ENCODE peak calls at places on chromosomes 16 and 17, in ten cellular contexts. T, X, J, R, K, Y, E, D, W and V are unnamed samples.

GRCh38 chr17:8785547-8786412 is 13.4 kb downstream of the MFSD6L start:
- DNase-seq in T (no peak), X (peak), J (peak), R (peak), K (peak), Y (peak), E (no peak), D (peak), W (peak), V (peak)

GRCh38 chr16:70770968-70771552 is 29.9 kb downstream of the VAC14 start:
- DNase-seq in T (no peak), X (peak), J (peak), R (peak), K (peak), Y (peak), E (no peak), D (peak), W (peak), V (peak)

GRCh38 chr17:40251576-40251975 is 32.5 kb downstream of the WIPF2 start:
- DNase-seq in T (no peak), X (no peak), J (peak), R (no peak), K (no peak), Y (peak), E (peak), D (peak), W (peak), V (no peak)

GRCh38 chr17:48374650-48375230 is 55.3 kb downstream of the SKAP1 start:
- DNase-seq in T (no peak), X (no peak), J (peak), R (no peak), K (peak), Y (peak), E (no peak), D (no peak), W (no peak), V (peak)

GRCh38 chr16:2514333-2515179 is 804 bp downstream of the ATP6V0C start:
- DNase-seq in T (peak), X (no peak), J (no peak), R (no peak), K (peak), Y (no peak), E (no peak), D (no peak), W (no peak), V (no peak)

GRCh38 chr17:31738067-31738466 is 121.0 kb downstream of the COPRS start:
- DNase-seq in T (no peak), X (no peak), J (no peak), R (no peak), K (no peak), Y (no peak), E (no peak), D (no peak), W (no peak), V (no peak)

GRCh38 chr16:7158481-7158880 is 174.2 kb upstream of the RBFOX1 start:
- DNase-seq in T (no peak), X (no peak), J (no peak), R (no peak), K (no peak), Y (no peak), E (no peak), D (no peak), W (no peak), V (no peak)

GRCh38 chr16:31177136-31177535 is 2.8 kb upstream of the FUS start:
- DNase-seq in T (peak), X (peak), J (no peak), R (no peak), K (peak), Y (no peak), E (peak), D (peak), W (peak), V (no peak)

GRCh38 chr16:3062553-3062952 is 2.9 kb upstream of the IL32 start:
- DNase-seq in T (no peak), X (no peak), J (no peak), R (no peak), K (no peak), Y (no peak), E (no peak), D (no peak), W (no peak), V (no peak)

GRCh38 chr16:212999-213398 is 16.2 kb downstream of the LUC7L start:
- DNase-seq in T (no peak), X (no peak), J (no peak), R (no peak), K (no peak), Y (no peak), E (no peak), D (no peak), W (no peak), V (no peak)

GRCh38 chr16:89283449-89283848 is 65.9 kb downstream of the ZNF778 start:
- DNase-seq in T (no peak), X (no peak), J (no peak), R (no peak), K (no peak), Y (no peak), E (no peak), D (no peak), W (no peak), V (no peak)

GRCh38 chr16:29745853-29746345 is at the start of gene C16orf54:
- DNase-seq in T (peak), X (peak), J (no peak), R (no peak), K (peak), Y (peak), E (no peak), D (no peak), W (no peak), V (peak)

GRCh38 chr17:55434721-55435120 is 13.1 kb upstream of the MMD start:
- DNase-seq in T (no peak), X (no peak), J (no peak), R (no peak), K (no peak), Y (no peak), E (no peak), D (no peak), W (peak), V (no peak)

GRCh38 chr17:38608648-38609047 is 2.9 kb upstream of the SRCIN1 start:
- DNase-seq in T (no peak), X (no peak), J (no peak), R (no peak), K (no peak), Y (no peak), E (no peak), D (no peak), W (no peak), V (no peak)

GRCh38 chr16:70804153-70804728 is 3.3 kb upstream of the VAC14 start:
- DNase-seq in T (no peak), X (no peak), J (no peak), R (no peak), K (no peak), Y (no peak), E (no peak), D (peak), W (no peak), V (no peak)

GRCh38 chr17:57408064-57408811 is 151.9 kb downstream of the MSI2 start:
- DNase-seq in T (no peak), X (peak), J (no peak), R (no peak), K (no peak), Y (peak), E (no peak), D (no peak), W (peak), V (peak)

GRCh38 chr17:30336369-30337171 is 2.7 kb upstream of the TMIGD1 start:
- DNase-seq in T (peak), X (peak), J (peak), R (no peak), K (peak), Y (peak), E (peak), D (peak), W (peak), V (no peak)

GRCh38 chr16:31393056-31393455 is at the start of gene ITGAD:
- DNase-seq in T (no peak), X (no peak), J (no peak), R (no peak), K (no peak), Y (no peak), E (no peak), D (no peak), W (no peak), V (no peak)

GRCh38 chr17:82114872-82115271 is 16.8 kb upstream of the FASN start:
- DNase-seq in T (no peak), X (no peak), J (no peak), R (no peak), K (no peak), Y (no peak), E (no peak), D (no peak), W (no peak), V (no peak)

GRCh38 chr16:13083687-13084086 is 182.3 kb downstream of the SHISA9 start:
- DNase-seq in T (no peak), X (no peak), J (no peak), R (no peak), K (no peak), Y (no peak), E (no peak), D (no peak), W (peak), V (no peak)